ENCODE peak calls at places on chromosomes 2 and 18, in ten cellular contexts. V is NCI-H1105 treated with DMSO at 0.1 percent for 48 hours; U is T-helper 1 cell; A is colonic mucosa; B is activated CD4-positive, alpha-beta T cell treated with anti-CD3 and anti-CD28 coated beads, Interleukin-2, amount 50 U/mL, for 1 hour; P is EL; T is putamen; W is iris pigment epithelial cell; M is Caki2; X is neural progenitor cell. L is an unnamed sample.

GRCh38 chr2:159168707-159169106 is 117.8 kb downstream of the WDSUB1 start:
- DNase-seq in V (no peak), U (no peak), A (no peak), B (no peak), P (no peak), T (no peak), W (peak), M (no peak), X (no peak), L (peak)

GRCh38 chr2:21317131-21317530 is 193.4 kb downstream of the TDRD15 start:
- DNase-seq in V (peak), U (no peak), A (peak), B (no peak), P (peak), T (peak), W (peak), M (peak), X (peak), L (no peak)

GRCh38 chr18:78246041-78246440 is 733.6 kb upstream of the SALL3 start:
- DNase-seq in V (no peak), U (no peak), A (no peak), B (no peak), P (no peak), T (no peak), W (no peak), M (no peak), X (no peak), L (no peak)

GRCh38 chr2:54054271-54054670 is 61.1 kb upstream of the ACYP2 start:
- DNase-seq in V (no peak), U (no peak), A (no peak), B (no peak), P (no peak), T (no peak), W (no peak), M (no peak), X (no peak), L (no peak)

GRCh38 chr2:219060821-219061791 is at the start of gene IHH:
- DNase-seq in V (peak), U (no peak), A (peak), B (no peak), P (peak), T (no peak), W (no peak), M (no peak), X (peak), L (peak)

GRCh38 chr18:12307251-12307736 is 747 bp upstream of the TUBB6 start:
- DNase-seq in V (no peak), U (no peak), A (peak), B (no peak), P (peak), T (no peak), W (peak), M (no peak), X (peak), L (peak)

GRCh38 chr2:202632682-202633081 is 2.1 kb upstream of the FAM117B start:
- DNase-seq in V (no peak), U (no peak), A (no peak), B (no peak), P (peak), T (no peak), W (peak), M (no peak), X (no peak), L (no peak)

GRCh38 chr18:37184209-37184868 is 355.4 kb downstream of the KIAA1328 start:
- DNase-seq in V (no peak), U (no peak), A (no peak), B (no peak), P (no peak), T (no peak), W (no peak), M (no peak), X (no peak), L (no peak)

GRCh38 chr2:109614715-109615636 is 812 bp downstream of the SOWAHC start:
- DNase-seq in V (peak), U (no peak), A (peak), B (peak), P (peak), T (no peak), W (peak), M (peak), X (peak), L (no peak)

GRCh38 chr2:215861607-215862033 is 151.7 kb downstream of the MREG start:
- DNase-seq in V (no peak), U (no peak), A (no peak), B (no peak), P (no peak), T (no peak), W (no peak), M (no peak), X (no peak), L (no peak)

GRCh38 chr2:112001136-112001764 is 53.8 kb upstream of the TMEM87B start:
- DNase-seq in V (peak), U (no peak), A (no peak), B (no peak), P (no peak), T (no peak), W (peak), M (no peak), X (no peak), L (no peak)

GRCh38 chr18:75167137-75167536 is 41.8 kb downstream of the PTGR3 start:
- DNase-seq in V (no peak), U (no peak), A (no peak), B (no peak), P (no peak), T (no peak), W (no peak), M (no peak), X (no peak), L (no peak)

GRCh38 chr2:217887841-217888665 is 114.7 kb downstream of the TNS1 start:
- DNase-seq in V (no peak), U (no peak), A (no peak), B (no peak), P (no peak), T (no peak), W (peak), M (no peak), X (no peak), L (no peak)

GRCh38 chr2:69572640-69573039 is 70.9 kb downstream of the AAK1 start:
- DNase-seq in V (no peak), U (no peak), A (no peak), B (no peak), P (peak), T (no peak), W (peak), M (peak), X (no peak), L (peak)

GRCh38 chr2:103738108-103738507 is 976.3 kb downstream of the TMEM182 start:
- DNase-seq in V (no peak), U (no peak), A (no peak), B (no peak), P (no peak), T (no peak), W (no peak), M (peak), X (no peak), L (no peak)

GRCh38 chr2:215083146-215083545 is 55.3 kb downstream of the ABCA12 start:
- DNase-seq in V (no peak), U (no peak), A (no peak), B (no peak), P (no peak), T (no peak), W (no peak), M (no peak), X (no peak), L (no peak)

GRCh38 chr2:134401081-134401497 is 147.2 kb downstream of the MGAT5 start:
- DNase-seq in V (no peak), U (no peak), A (no peak), B (no peak), P (peak), T (no peak), W (peak), M (no peak), X (no peak), L (peak)

GRCh38 chr2:109346601-109347228 is 217.7 kb downstream of the SH3RF3 start:
- DNase-seq in V (no peak), U (no peak), A (no peak), B (no peak), P (no peak), T (no peak), W (no peak), M (no peak), X (no peak), L (no peak)

GRCh38 chr2:197993363-197993762 is 189.0 kb downstream of the PLCL1 start:
- DNase-seq in V (no peak), U (no peak), A (no peak), B (no peak), P (no peak), T (no peak), W (no peak), M (no peak), X (no peak), L (no peak)

GRCh38 chr2:157839162-157839801 is 36.8 kb downstream of the ACVR1 start:
- DNase-seq in V (peak), U (no peak), A (no peak), B (no peak), P (peak), T (no peak), W (peak), M (peak), X (peak), L (peak)

GRCh38 chr2:232321817-232322559 is 56.6 kb upstream of the ALPP start:
- DNase-seq in V (no peak), U (no peak), A (no peak), B (no peak), P (no peak), T (no peak), W (no peak), M (no peak), X (no peak), L (no peak)

GRCh38 chr2:23107341-23107941 is 277.5 kb upstream of the KLHL29 start:
- DNase-seq in V (peak), U (no peak), A (no peak), B (no peak), P (no peak), T (no peak), W (no peak), M (no peak), X (no peak), L (no peak)

GRCh38 chr2:41853427-41854191 is 194.2 kb upstream of the PKDCC start:
- DNase-seq in V (peak), U (no peak), A (peak), B (no peak), P (peak), T (no peak), W (peak), M (peak), X (peak), L (peak)

GRCh38 chr18:35610089-35610488 is 28.5 kb downstream of the GALNT1 start:
- DNase-seq in V (no peak), U (no peak), A (peak), B (no peak), P (no peak), T (no peak), W (no peak), M (no peak), X (no peak), L (no peak)